ENCODE peak calls at places on chromosome 9, in five cellular contexts. One of them, this sample, is unnamed. For H3K27me3, the result is how much of the 10 kb centered on the place peaks cover.

GRCh38 chr9:80218336-80218735 is 646.6 kb downstream of the TLE4 start:
- DNase-seq in fibroblast of lung: no peak
- DNase-seq in heart right ventricle: no peak
- DNase-seq in neural progenitor cell: no peak
- DNase-seq in Caco-2: no peak
- DNase-seq in this sample: no peak

GRCh38 chr9:37949576-37949975 is 45.6 kb upstream of the SLC25A51 start:
- DNase-seq in fibroblast of lung: peak
- DNase-seq in heart right ventricle: no peak
- DNase-seq in neural progenitor cell: no peak
- DNase-seq in Caco-2: no peak
- DNase-seq in this sample: no peak

GRCh38 chr9:4762889-4763521 is 22.0 kb upstream of the AK3 start:
- DNase-seq in fibroblast of lung: peak
- DNase-seq in heart right ventricle: peak
- DNase-seq in neural progenitor cell: peak
- DNase-seq in Caco-2: no peak
- DNase-seq in this sample: no peak

GRCh38 chr9:117487555-117488175 is 72.8 kb upstream of the ASTN2 start:
- DNase-seq in fibroblast of lung: peak
- DNase-seq in heart right ventricle: peak
- DNase-seq in neural progenitor cell: peak
- DNase-seq in Caco-2: peak
- DNase-seq in this sample: peak

GRCh38 chr9:124264812-124265211 is 7.1 kb downstream of the NEK6 start:
- DNase-seq in fibroblast of lung: peak
- DNase-seq in heart right ventricle: no peak
- DNase-seq in neural progenitor cell: no peak
- DNase-seq in Caco-2: no peak
- DNase-seq in this sample: no peak

GRCh38 chr9:35680331-35681105 is 6.8 kb downstream of the CA9 start:
- DNase-seq in fibroblast of lung: peak
- DNase-seq in heart right ventricle: no peak
- DNase-seq in neural progenitor cell: peak
- DNase-seq in Caco-2: no peak
- DNase-seq in this sample: no peak

GRCh38 chr9:4553951-4554381 is 63.7 kb downstream of the SLC1A1 start:
- DNase-seq in fibroblast of lung: peak
- DNase-seq in heart right ventricle: no peak
- DNase-seq in neural progenitor cell: no peak
- DNase-seq in Caco-2: no peak
- DNase-seq in this sample: no peak

GRCh38 chr9:101736723-101737122 is 1.7 kb downstream of the GRIN3A start:
- DNase-seq in fibroblast of lung: no peak
- DNase-seq in heart right ventricle: peak
- DNase-seq in neural progenitor cell: peak
- DNase-seq in Caco-2: peak
- DNase-seq in this sample: no peak

GRCh38 chr9:19999491-20000057 is 210.7 kb upstream of the SLC24A2 start:
- DNase-seq in fibroblast of lung: peak
- DNase-seq in heart right ventricle: no peak
- DNase-seq in neural progenitor cell: no peak
- DNase-seq in Caco-2: no peak
- DNase-seq in this sample: peak

GRCh38 chr9:127198587-127198986 is 66.0 kb upstream of the GARNL3 start:
- DNase-seq in fibroblast of lung: no peak
- DNase-seq in heart right ventricle: no peak
- DNase-seq in neural progenitor cell: no peak
- DNase-seq in Caco-2: no peak
- DNase-seq in this sample: no peak

GRCh38 chr9:99172129-99173091 is 49.3 kb downstream of the ALG2 start:
- DNase-seq in fibroblast of lung: no peak
- DNase-seq in heart right ventricle: no peak
- DNase-seq in neural progenitor cell: peak
- DNase-seq in Caco-2: peak
- DNase-seq in this sample: no peak

GRCh38 chr9:95505676-95506437 is 10.9 kb downstream of the PTCH1 start:
- DNase-seq in fibroblast of lung: peak
- DNase-seq in heart right ventricle: peak
- DNase-seq in neural progenitor cell: peak
- DNase-seq in Caco-2: peak
- DNase-seq in this sample: no peak

GRCh38 chr9:98973546-98973921 is 29.8 kb downstream of the COL15A1 start:
- DNase-seq in fibroblast of lung: no peak
- DNase-seq in heart right ventricle: peak
- DNase-seq in neural progenitor cell: no peak
- DNase-seq in Caco-2: no peak
- DNase-seq in this sample: no peak

GRCh38 chr9:5518937-5519319 is 8.6 kb downstream of the PDCD1LG2 start:
- DNase-seq in fibroblast of lung: no peak
- DNase-seq in heart right ventricle: no peak
- DNase-seq in neural progenitor cell: no peak
- DNase-seq in Caco-2: no peak
- DNase-seq in this sample: no peak

GRCh38 chr9:974993-975739 is 1.3 kb upstream of the DMRT3 start:
- DNase-seq in fibroblast of lung: no peak
- DNase-seq in heart right ventricle: no peak
- DNase-seq in neural progenitor cell: peak
- DNase-seq in Caco-2: no peak
- DNase-seq in this sample: no peak
- H3K27me3 ChIP-seq in fibroblast of lung: half or more
- H3K27me3 ChIP-seq in heart right ventricle: half or more
- H3K27me3 ChIP-seq in neural progenitor cell: half or more
- H3K27me3 ChIP-seq in Caco-2: under half
- H3K27me3 ChIP-seq in this sample: half or more

GRCh38 chr9:76396597-76396996 is 2.4 kb upstream of the RFK start:
- DNase-seq in fibroblast of lung: no peak
- DNase-seq in heart right ventricle: no peak
- DNase-seq in neural progenitor cell: no peak
- DNase-seq in Caco-2: no peak
- DNase-seq in this sample: no peak

GRCh38 chr9:76394896-76395244 is 644 bp upstream of the RFK start:
- DNase-seq in fibroblast of lung: no peak
- DNase-seq in heart right ventricle: peak
- DNase-seq in neural progenitor cell: peak
- DNase-seq in Caco-2: peak
- DNase-seq in this sample: no peak

GRCh38 chr9:76396144-76396543 is 1.9 kb upstream of the RFK start:
- DNase-seq in fibroblast of lung: no peak
- DNase-seq in heart right ventricle: no peak
- DNase-seq in neural progenitor cell: no peak
- DNase-seq in Caco-2: no peak
- DNase-seq in this sample: no peak

GRCh38 chr9:76394023-76394895 is at the start of gene RFK:
- DNase-seq in fibroblast of lung: peak
- DNase-seq in heart right ventricle: peak
- DNase-seq in neural progenitor cell: peak
- DNase-seq in Caco-2: peak
- DNase-seq in this sample: peak

GRCh38 chr9:76395381-76395780 is 1.2 kb upstream of the RFK start:
- DNase-seq in fibroblast of lung: no peak
- DNase-seq in heart right ventricle: no peak
- DNase-seq in neural progenitor cell: no peak
- DNase-seq in Caco-2: no peak
- DNase-seq in this sample: no peak
- H3K4me3 ChIP-seq in fibroblast of lung: no peak
- H3K4me3 ChIP-seq in heart right ventricle: peak
- H3K4me3 ChIP-seq in neural progenitor cell: peak
- H3K4me3 ChIP-seq in Caco-2: peak
- H3K4me3 ChIP-seq in this sample: no peak

GRCh38 chr9:93903886-93904648 is 51.1 kb downstream of the BARX1 start:
- DNase-seq in fibroblast of lung: no peak
- DNase-seq in heart right ventricle: no peak
- DNase-seq in neural progenitor cell: no peak
- DNase-seq in Caco-2: no peak
- DNase-seq in this sample: no peak

GRCh38 chr9:93900436-93900819 is 54.7 kb downstream of the BARX1 start:
- DNase-seq in fibroblast of lung: no peak
- DNase-seq in heart right ventricle: no peak
- DNase-seq in neural progenitor cell: no peak
- DNase-seq in Caco-2: no peak
- DNase-seq in this sample: no peak

GRCh38 chr9:93902780-93903655 is 52.1 kb downstream of the BARX1 start:
- DNase-seq in fibroblast of lung: no peak
- DNase-seq in heart right ventricle: no peak
- DNase-seq in neural progenitor cell: peak
- DNase-seq in Caco-2: no peak
- DNase-seq in this sample: no peak

GRCh38 chr9:93900971-93901861 is 53.9 kb downstream of the BARX1 start:
- DNase-seq in fibroblast of lung: no peak
- DNase-seq in heart right ventricle: no peak
- DNase-seq in neural progenitor cell: no peak
- DNase-seq in Caco-2: no peak
- DNase-seq in this sample: no peak

GRCh38 chr9:93902051-93902779 is 52.9 kb downstream of the BARX1 start:
- DNase-seq in fibroblast of lung: no peak
- DNase-seq in heart right ventricle: no peak
- DNase-seq in neural progenitor cell: no peak
- DNase-seq in Caco-2: no peak
- DNase-seq in this sample: no peak
- H3K27me3 ChIP-seq in fibroblast of lung: under half
- H3K27me3 ChIP-seq in heart right ventricle: under half
- H3K27me3 ChIP-seq in neural progenitor cell: under half
- H3K27me3 ChIP-seq in Caco-2: under half
- H3K27me3 ChIP-seq in this sample: under half

DNA sequence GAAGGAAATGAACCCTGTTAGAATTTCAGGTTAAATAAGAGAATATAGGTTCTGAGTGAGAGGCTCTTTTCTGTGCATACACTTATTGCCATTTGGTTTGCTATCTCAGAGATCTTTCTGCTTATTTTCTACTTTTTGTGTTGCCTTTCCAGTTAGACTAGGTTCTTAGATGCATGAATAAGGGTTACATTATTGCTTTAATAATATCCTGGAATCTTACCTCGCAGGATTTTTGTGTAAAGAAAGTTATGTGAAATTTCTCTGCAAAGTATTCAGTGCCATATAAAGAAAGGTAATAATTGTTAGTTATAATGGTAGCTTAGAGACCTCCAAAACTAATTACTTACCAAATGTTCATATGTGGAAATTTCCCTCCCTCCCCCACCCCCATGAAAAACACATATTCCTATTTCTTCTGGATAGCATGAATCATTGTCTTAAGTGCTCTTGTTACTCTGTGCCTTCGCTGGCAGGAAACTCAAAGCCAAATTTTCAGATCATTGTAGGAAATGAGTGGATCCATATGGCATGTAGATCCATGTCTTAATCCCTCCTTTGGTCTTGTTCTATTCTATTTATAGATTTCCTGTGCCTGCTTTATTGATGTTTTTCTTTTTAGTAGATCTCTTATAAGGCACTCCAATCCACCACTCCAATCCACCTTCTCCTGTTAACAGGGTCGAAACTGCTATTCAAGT is 2.7 kb upstream of the APBA1 start:
- DNase-seq in fibroblast of lung: peak
- DNase-seq in heart right ventricle: no peak
- DNase-seq in neural progenitor cell: no peak
- DNase-seq in Caco-2: no peak
- DNase-seq in this sample: no peak
- H3K4me3 ChIP-seq in fibroblast of lung: no peak
- H3K4me3 ChIP-seq in heart right ventricle: no peak
- H3K4me3 ChIP-seq in neural progenitor cell: no peak
- H3K4me3 ChIP-seq in Caco-2: no peak
- H3K4me3 ChIP-seq in this sample: no peak

GRCh38 chr9:113525208-113525607 is 61.7 kb downstream of the RGS3 start:
- DNase-seq in fibroblast of lung: no peak
- DNase-seq in heart right ventricle: no peak
- DNase-seq in neural progenitor cell: no peak
- DNase-seq in Caco-2: no peak
- DNase-seq in this sample: no peak

GRCh38 chr9:113528088-113528487 is 64.6 kb downstream of the RGS3 start:
- DNase-seq in fibroblast of lung: no peak
- DNase-seq in heart right ventricle: no peak
- DNase-seq in neural progenitor cell: no peak
- DNase-seq in Caco-2: no peak
- DNase-seq in this sample: no peak

GRCh38 chr9:113526231-113526746 is 62.8 kb downstream of the RGS3 start:
- DNase-seq in fibroblast of lung: no peak
- DNase-seq in heart right ventricle: no peak
- DNase-seq in neural progenitor cell: no peak
- DNase-seq in Caco-2: no peak
- DNase-seq in this sample: no peak

GRCh38 chr9:113525831-113526230 is 62.3 kb downstream of the RGS3 start:
- DNase-seq in fibroblast of lung: no peak
- DNase-seq in heart right ventricle: no peak
- DNase-seq in neural progenitor cell: peak
- DNase-seq in Caco-2: no peak
- DNase-seq in this sample: no peak

DNA sequence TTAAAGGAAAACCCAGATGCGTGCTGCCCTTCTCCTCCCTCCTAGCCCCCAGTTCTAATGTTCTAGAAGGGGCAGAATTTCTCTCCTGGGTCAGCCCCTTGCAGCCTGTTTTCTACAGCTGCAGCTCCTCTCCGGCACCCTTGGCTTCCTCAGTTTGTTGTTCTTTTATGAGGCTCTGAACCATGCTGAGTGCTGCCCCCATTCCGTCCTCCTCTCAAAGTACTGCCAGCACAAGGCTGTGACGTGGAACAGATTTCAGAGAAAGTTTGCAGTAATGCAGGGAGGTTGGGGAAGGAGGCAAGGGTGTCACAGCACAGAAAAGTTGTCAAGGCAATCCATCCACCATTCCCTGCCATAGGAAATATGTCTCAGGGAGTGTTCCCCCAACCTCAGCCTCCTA is 63.3 kb downstream of the RGS3 start:
- DNase-seq in fibroblast of lung: no peak
- DNase-seq in heart right ventricle: no peak
- DNase-seq in neural progenitor cell: no peak
- DNase-seq in Caco-2: no peak
- DNase-seq in this sample: no peak
- H3K27me3 ChIP-seq in fibroblast of lung: under half
- H3K27me3 ChIP-seq in heart right ventricle: under half
- H3K27me3 ChIP-seq in neural progenitor cell: under half
- H3K27me3 ChIP-seq in Caco-2: under half
- H3K27me3 ChIP-seq in this sample: under half

GRCh38 chr9:97852399-97853055 is 499 bp upstream of the FOXE1 start:
- DNase-seq in fibroblast of lung: no peak
- DNase-seq in heart right ventricle: no peak
- DNase-seq in neural progenitor cell: peak
- DNase-seq in Caco-2: no peak
- DNase-seq in this sample: no peak
- H3K4me3 ChIP-seq in fibroblast of lung: no peak
- H3K4me3 ChIP-seq in heart right ventricle: peak
- H3K4me3 ChIP-seq in neural progenitor cell: peak
- H3K4me3 ChIP-seq in Caco-2: no peak
- H3K4me3 ChIP-seq in this sample: peak

DNA sequence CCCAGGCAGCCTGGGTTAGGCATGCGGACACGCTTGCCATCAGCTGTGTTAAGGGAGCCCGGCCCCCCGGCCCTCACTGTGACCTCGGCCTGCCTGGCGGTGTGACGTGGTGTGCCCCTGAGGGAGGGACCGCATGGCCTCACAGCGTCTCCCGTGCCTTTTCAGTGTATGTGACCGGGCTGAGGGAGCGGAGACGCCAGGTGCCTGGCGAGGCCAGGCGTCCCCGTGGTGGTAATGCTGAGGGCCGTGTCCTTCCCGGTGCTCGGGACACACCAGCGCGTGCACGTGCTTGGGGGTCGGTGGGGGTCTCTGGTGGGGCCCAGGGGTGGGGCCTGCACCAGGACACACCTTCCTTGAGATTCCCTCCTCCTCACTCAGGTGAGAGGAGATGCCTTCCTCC is 10.9 kb downstream of the RNU6ATAC start:
- DNase-seq in fibroblast of lung: no peak
- DNase-seq in heart right ventricle: no peak
- DNase-seq in neural progenitor cell: no peak
- DNase-seq in Caco-2: no peak
- DNase-seq in this sample: no peak
- H3K27me3 ChIP-seq in fibroblast of lung: under half
- H3K27me3 ChIP-seq in heart right ventricle: under half
- H3K27me3 ChIP-seq in neural progenitor cell: under half
- H3K27me3 ChIP-seq in Caco-2: under half
- H3K27me3 ChIP-seq in this sample: under half

GRCh38 chr9:136867480-136867879 is 1.4 kb upstream of the EDF1 start:
- DNase-seq in fibroblast of lung: no peak
- DNase-seq in heart right ventricle: no peak
- DNase-seq in neural progenitor cell: no peak
- DNase-seq in Caco-2: no peak
- DNase-seq in this sample: no peak
- H3K4me3 ChIP-seq in fibroblast of lung: no peak
- H3K4me3 ChIP-seq in heart right ventricle: no peak
- H3K4me3 ChIP-seq in neural progenitor cell: no peak
- H3K4me3 ChIP-seq in Caco-2: no peak
- H3K4me3 ChIP-seq in this sample: no peak